ENCODE peak calls at places on chromosomes 13 and 19, in ten cellular contexts. C, E, S, F, P, U, W, Q, L and O are unnamed samples.

GRCh38 chr13:40116008-40116407 is 460.5 kb downstream of the COG6 start:
- DNase-seq in C (peak), E (no peak), S (peak), F (no peak), P (peak), U (no peak), W (peak), Q (no peak), L (peak), O (no peak)

GRCh38 chr19:53333071-53333465 is 481 bp upstream of the ZNF845 start:
- DNase-seq in C (no peak), E (no peak), S (peak), F (no peak), P (no peak), U (peak), W (peak), Q (peak), L (peak), O (no peak)

GRCh38 chr19:55552620-55553019 is 7.3 kb upstream of the SBK3 start:
- DNase-seq in C (peak), E (no peak), S (no peak), F (no peak), P (peak), U (peak), W (no peak), Q (no peak), L (no peak), O (no peak)

GRCh38 chr13:100454876-100455275 is 133.7 kb downstream of the GGACT start:
- DNase-seq in C (peak), E (no peak), S (no peak), F (no peak), P (peak), U (peak), W (no peak), Q (no peak), L (no peak), O (no peak)

GRCh38 chr19:3975637-3976087 is 4.8 kb upstream of the DAPK3 start:
- DNase-seq in C (no peak), E (no peak), S (no peak), F (no peak), P (no peak), U (no peak), W (no peak), Q (no peak), L (no peak), O (no peak)

GRCh38 chr19:49425922-49426592 is 869 bp downstream of the GFY start:
- DNase-seq in C (peak), E (no peak), S (peak), F (no peak), P (no peak), U (no peak), W (no peak), Q (no peak), L (no peak), O (no peak)

GRCh38 chr13:75764251-75764650 is 128.1 kb downstream of the LMO7 start:
- DNase-seq in C (no peak), E (no peak), S (no peak), F (no peak), P (no peak), U (no peak), W (no peak), Q (no peak), L (no peak), O (no peak)

GRCh38 chr13:28337196-28338045 is 157.5 kb downstream of the FLT1 start:
- DNase-seq in C (peak), E (no peak), S (no peak), F (no peak), P (peak), U (no peak), W (no peak), Q (no peak), L (no peak), O (no peak)

GRCh38 chr19:31664096-31664495 is 314.9 kb upstream of the TSHZ3 start:
- DNase-seq in C (no peak), E (no peak), S (no peak), F (no peak), P (no peak), U (no peak), W (no peak), Q (no peak), L (no peak), O (no peak)

GRCh38 chr13:20967340-20967739 is 64.8 kb upstream of the XPO4 start:
- DNase-seq in C (no peak), E (no peak), S (no peak), F (no peak), P (no peak), U (no peak), W (no peak), Q (no peak), L (no peak), O (no peak)

GRCh38 chr13:100815476-100816046 is 141.0 kb upstream of the TMTC4 start:
- DNase-seq in C (no peak), E (no peak), S (no peak), F (no peak), P (peak), U (no peak), W (no peak), Q (no peak), L (no peak), O (no peak)

GRCh38 chr19:17779281-17779930 is 15.5 kb upstream of the B3GNT3 start:
- DNase-seq in C (peak), E (no peak), S (no peak), F (no peak), P (peak), U (no peak), W (peak), Q (no peak), L (no peak), O (no peak)

GRCh38 chr13:60887711-60888110 is 490.7 kb downstream of the TDRD3 start:
- DNase-seq in C (peak), E (no peak), S (no peak), F (no peak), P (peak), U (no peak), W (no peak), Q (no peak), L (no peak), O (no peak)

GRCh38 chr13:112053744-112054615 is 13.0 kb upstream of the SOX1 start:
- DNase-seq in C (no peak), E (no peak), S (no peak), F (no peak), P (no peak), U (no peak), W (no peak), Q (no peak), L (no peak), O (no peak)

GRCh38 chr19:42076375-42076944 is 494 bp downstream of the ZNF574 start:
- DNase-seq in C (no peak), E (no peak), S (no peak), F (no peak), P (no peak), U (no peak), W (peak), Q (peak), L (no peak), O (no peak)

GRCh38 chr13:111872475-111873150 is 194.3 kb upstream of the SOX1 start:
- DNase-seq in C (no peak), E (no peak), S (no peak), F (no peak), P (no peak), U (no peak), W (no peak), Q (no peak), L (no peak), O (no peak)

GRCh38 chr13:28429685-28430290 is 65.1 kb downstream of the FLT1 start:
- DNase-seq in C (peak), E (no peak), S (no peak), F (no peak), P (no peak), U (no peak), W (peak), Q (no peak), L (no peak), O (peak)

GRCh38 chr19:36577271-36577996 is 4.3 kb upstream of the ZNF529 start:
- DNase-seq in C (peak), E (no peak), S (no peak), F (no peak), P (no peak), U (no peak), W (no peak), Q (no peak), L (no peak), O (no peak)

GRCh38 chr19:16587031-16588023 is 15.1 kb upstream of the SLC35E1 start:
- DNase-seq in C (peak), E (no peak), S (peak), F (no peak), P (peak), U (no peak), W (peak), Q (no peak), L (no peak), O (no peak)

GRCh38 chr19:44447864-44448674 is at the start of gene ZNF229:
- DNase-seq in C (peak), E (peak), S (peak), F (peak), P (peak), U (peak), W (peak), Q (peak), L (peak), O (peak)

GRCh38 chr19:39032164-39032918 is at the start of gene FBXO27:
- DNase-seq in C (peak), E (no peak), S (peak), F (peak), P (peak), U (no peak), W (peak), Q (no peak), L (no peak), O (no peak)

GRCh38 chr13:22735381-22735995 is 445.3 kb upstream of the SGCG start:
- DNase-seq in C (no peak), E (no peak), S (peak), F (no peak), P (no peak), U (no peak), W (no peak), Q (no peak), L (no peak), O (no peak)

GRCh38 chr19:30106417-30107095 is 164.5 kb downstream of the URI1 start:
- DNase-seq in C (no peak), E (no peak), S (no peak), F (no peak), P (no peak), U (no peak), W (no peak), Q (no peak), L (no peak), O (no peak)

GRCh38 chr19:11480081-11480926 is 542 bp downstream of the ELAVL3 start:
- DNase-seq in C (no peak), E (no peak), S (no peak), F (no peak), P (no peak), U (no peak), W (no peak), Q (no peak), L (no peak), O (no peak)

GRCh38 chr19:11479470-11480080 is 1.3 kb downstream of the ELAVL3 start:
- DNase-seq in C (no peak), E (no peak), S (peak), F (no peak), P (no peak), U (no peak), W (peak), Q (peak), L (no peak), O (no peak)

GRCh38 chr19:11482384-11483050 is 1.7 kb upstream of the ELAVL3 start:
- DNase-seq in C (peak), E (peak), S (peak), F (no peak), P (peak), U (peak), W (peak), Q (peak), L (peak), O (peak)

GRCh38 chr19:11481777-11482383 is 1.0 kb upstream of the ELAVL3 start:
- DNase-seq in C (peak), E (no peak), S (peak), F (peak), P (peak), U (peak), W (peak), Q (peak), L (peak), O (peak)

DNA sequence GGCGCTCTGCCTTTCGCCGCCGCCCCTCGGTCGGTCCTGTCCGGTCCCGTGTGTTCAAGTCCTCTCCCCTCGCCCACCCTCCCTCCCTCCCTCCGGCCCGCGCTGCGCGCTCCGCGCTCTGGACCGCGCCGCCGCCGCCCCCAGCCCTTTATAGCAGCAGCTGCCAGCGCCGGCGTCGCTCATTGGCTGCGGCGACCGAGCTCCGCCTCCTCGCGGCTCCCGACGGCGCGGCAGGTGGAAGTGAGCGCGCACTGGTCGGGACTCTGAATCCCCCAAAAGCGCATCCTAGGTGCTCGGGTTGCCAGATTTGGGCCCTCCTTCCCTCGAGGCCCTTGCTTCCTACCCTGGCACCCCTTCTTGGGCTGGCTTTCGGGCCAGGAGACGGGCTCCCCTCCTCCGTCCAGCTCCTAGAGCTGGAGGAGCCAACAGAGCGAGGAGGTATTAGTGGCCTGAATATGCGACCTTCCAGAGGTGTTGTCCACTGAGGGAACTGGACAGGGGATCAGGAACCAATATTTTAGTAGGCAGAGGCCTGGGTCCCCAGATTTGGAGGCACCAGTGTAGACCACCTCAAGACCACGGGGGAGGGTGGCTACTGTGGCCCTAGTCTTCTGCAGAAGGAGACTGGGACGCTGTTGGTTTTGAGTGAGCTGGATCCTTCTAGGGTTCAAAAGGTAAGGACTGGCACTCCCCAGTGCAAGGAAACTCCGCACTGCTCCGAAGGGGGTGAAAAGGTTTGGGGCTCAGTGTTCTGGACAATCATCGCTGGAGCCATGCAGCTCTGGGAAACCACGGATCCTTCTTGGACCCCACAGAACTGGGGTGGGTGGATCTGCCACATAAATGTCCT is at the start of gene ELAVL3:
- DNase-seq in C (no peak), E (no peak), S (no peak), F (no peak), P (no peak), U (no peak), W (no peak), Q (no peak), L (no peak), O (no peak)
- H3K4me3 ChIP-seq in C (no peak), E (peak), S (no peak), F (peak), P (no peak), U (peak), W (no peak), Q (peak), L (peak), O (peak)

GRCh38 chr13:51432576-51432975 is 20.3 kb downstream of the INTS6 start:
- DNase-seq in C (no peak), E (no peak), S (no peak), F (no peak), P (no peak), U (no peak), W (no peak), Q (no peak), L (no peak), O (no peak)
- TF ChIP-seq CTCF in C (no peak), E (no peak), S (no peak), F (no peak), P (no peak), U (no peak), W (no peak), Q (no peak), L (no peak), O (no peak)

GRCh38 chr19:7337380-7338194 is 11.2 kb upstream of the ARHGEF18 start:
- DNase-seq in C (no peak), E (no peak), S (no peak), F (no peak), P (no peak), U (no peak), W (peak), Q (no peak), L (no peak), O (peak)
- H3K4me3 ChIP-seq in C (no peak), E (no peak), S (no peak), F (no peak), P (no peak), U (no peak), W (no peak), Q (no peak), L (no peak), O (no peak)

GRCh38 chr19:51808333-51808986 is 13.5 kb downstream of the FPR3 start:
- DNase-seq in C (peak), E (no peak), S (no peak), F (peak), P (peak), U (no peak), W (no peak), Q (no peak), L (no peak), O (no peak)
- TF ChIP-seq CTCF in C (peak), E (no peak), S (peak), F (no peak), P (no peak), U (no peak), W (no peak), Q (no peak), L (no peak), O (no peak)

DNA sequence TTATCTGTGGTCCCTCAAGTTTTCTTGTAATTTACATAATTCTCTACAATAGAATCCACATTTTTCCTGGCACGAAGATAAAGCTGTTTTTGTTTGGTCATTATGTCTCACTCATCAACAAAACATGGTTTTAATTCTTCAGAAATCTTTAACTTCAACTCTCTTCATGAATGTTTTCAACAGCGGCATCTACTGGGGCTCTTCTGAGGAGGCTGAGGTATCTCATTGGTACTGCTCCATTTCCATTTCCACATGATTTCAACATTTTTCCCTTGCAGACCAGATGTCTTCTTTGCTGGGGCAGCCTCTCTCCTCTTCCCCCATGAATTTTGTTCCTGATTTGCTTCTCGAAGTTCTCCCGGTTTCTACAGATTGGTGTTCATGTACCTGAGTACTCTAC is 5.8 kb upstream of the KBTBD7 start:
- DNase-seq in C (no peak), E (no peak), S (no peak), F (no peak), P (no peak), U (no peak), W (no peak), Q (no peak), L (no peak), O (no peak)
- H3K4me3 ChIP-seq in C (no peak), E (no peak), S (no peak), F (no peak), P (no peak), U (no peak), W (no peak), Q (no peak), L (no peak), O (no peak)